ENCODE peak calls at places on chromosomes 4 and X, in eight cellular contexts. One of them, this sample, is unnamed.

GRCh38 chr4:138348055-138348454 is 105.9 kb upstream of the SLC7A11 start:
- DNase-seq in AG08395: no peak
- DNase-seq in transverse colon: no peak
- DNase-seq in Daoy: peak
- DNase-seq in islet precursor cell: peak
- DNase-seq in fibroblast of pulmonary artery: no peak
- DNase-seq in stimulated activated naive CD8-positive, alpha-beta T cell treated with anti-CD3 and anti-CD28 coated beads, Interleukin-15, Interleukin-2, amounts not matched to agents 100 U/mL and 50 U/mL, for 24 hours: no peak
- DNase-seq in cardiac fibroblast: peak
- DNase-seq in this sample: no peak

GRCh38 chr4:142353149-142353738 is 492.9 kb downstream of the INPP4B start:
- DNase-seq in stimulated activated naive CD8-positive, alpha-beta T cell treated with anti-CD3 and anti-CD28 coated beads, Interleukin-15, Interleukin-2, amounts not matched to agents 100 U/mL and 50 U/mL, for 24 hours: no peak
- DNase-seq in fibroblast of pulmonary artery: peak
- DNase-seq in Daoy: peak
- DNase-seq in cardiac fibroblast: peak
- DNase-seq in islet precursor cell: no peak
- DNase-seq in transverse colon: no peak
- DNase-seq in AG08395: peak
- DNase-seq in this sample: no peak

GRCh38 chr4:74006009-74006476 is 7.6 kb upstream of the CXCL5 start:
- DNase-seq in AG08395: peak
- DNase-seq in fibroblast of pulmonary artery: peak
- DNase-seq in Daoy: no peak
- DNase-seq in stimulated activated naive CD8-positive, alpha-beta T cell treated with anti-CD3 and anti-CD28 coated beads, Interleukin-15, Interleukin-2, amounts not matched to agents 100 U/mL and 50 U/mL, for 24 hours: no peak
- DNase-seq in islet precursor cell: no peak
- DNase-seq in transverse colon: no peak
- DNase-seq in cardiac fibroblast: peak
- DNase-seq in this sample: no peak

GRCh38 chr4:95693594-95693993 is 144.8 kb upstream of the UNC5C start:
- DNase-seq in fibroblast of pulmonary artery: peak
- DNase-seq in cardiac fibroblast: peak
- DNase-seq in islet precursor cell: no peak
- DNase-seq in stimulated activated naive CD8-positive, alpha-beta T cell treated with anti-CD3 and anti-CD28 coated beads, Interleukin-15, Interleukin-2, amounts not matched to agents 100 U/mL and 50 U/mL, for 24 hours: no peak
- DNase-seq in AG08395: no peak
- DNase-seq in transverse colon: no peak
- DNase-seq in Daoy: no peak
- DNase-seq in this sample: no peak

GRCh38 chr4:147157860-147158701 is 212.4 kb upstream of the TTC29 start:
- DNase-seq in transverse colon: peak
- DNase-seq in fibroblast of pulmonary artery: peak
- DNase-seq in AG08395: peak
- DNase-seq in stimulated activated naive CD8-positive, alpha-beta T cell treated with anti-CD3 and anti-CD28 coated beads, Interleukin-15, Interleukin-2, amounts not matched to agents 100 U/mL and 50 U/mL, for 24 hours: no peak
- DNase-seq in cardiac fibroblast: peak
- DNase-seq in islet precursor cell: peak
- DNase-seq in Daoy: no peak
- DNase-seq in this sample: no peak

GRCh38 chr4:6992728-6993655 is 50.2 kb upstream of the TADA2B start:
- DNase-seq in transverse colon: no peak
- DNase-seq in stimulated activated naive CD8-positive, alpha-beta T cell treated with anti-CD3 and anti-CD28 coated beads, Interleukin-15, Interleukin-2, amounts not matched to agents 100 U/mL and 50 U/mL, for 24 hours: no peak
- DNase-seq in islet precursor cell: no peak
- DNase-seq in fibroblast of pulmonary artery: no peak
- DNase-seq in AG08395: no peak
- DNase-seq in cardiac fibroblast: no peak
- DNase-seq in Daoy: peak
- DNase-seq in this sample: no peak

GRCh38 chrX:152733261-152733975 is at the start of the genes CSAG1 and MAGEA12:
- DNase-seq in cardiac fibroblast: no peak
- DNase-seq in AG08395: no peak
- DNase-seq in islet precursor cell: no peak
- DNase-seq in transverse colon: no peak
- DNase-seq in fibroblast of pulmonary artery: no peak
- DNase-seq in Daoy: peak
- DNase-seq in stimulated activated naive CD8-positive, alpha-beta T cell treated with anti-CD3 and anti-CD28 coated beads, Interleukin-15, Interleukin-2, amounts not matched to agents 100 U/mL and 50 U/mL, for 24 hours: no peak
- DNase-seq in this sample: no peak

GRCh38 chrX:110143454-110144210 is 140.7 kb downstream of the TMEM164 start:
- DNase-seq in AG08395: no peak
- DNase-seq in fibroblast of pulmonary artery: no peak
- DNase-seq in Daoy: no peak
- DNase-seq in transverse colon: no peak
- DNase-seq in islet precursor cell: no peak
- DNase-seq in cardiac fibroblast: no peak
- DNase-seq in stimulated activated naive CD8-positive, alpha-beta T cell treated with anti-CD3 and anti-CD28 coated beads, Interleukin-15, Interleukin-2, amounts not matched to agents 100 U/mL and 50 U/mL, for 24 hours: no peak
- DNase-seq in this sample: no peak

GRCh38 chr4:93731448-93731847 is 97.1 kb upstream of the ATOH1 start:
- DNase-seq in stimulated activated naive CD8-positive, alpha-beta T cell treated with anti-CD3 and anti-CD28 coated beads, Interleukin-15, Interleukin-2, amounts not matched to agents 100 U/mL and 50 U/mL, for 24 hours: no peak
- DNase-seq in Daoy: peak
- DNase-seq in fibroblast of pulmonary artery: no peak
- DNase-seq in islet precursor cell: peak
- DNase-seq in transverse colon: no peak
- DNase-seq in AG08395: no peak
- DNase-seq in cardiac fibroblast: no peak
- DNase-seq in this sample: no peak

GRCh38 chr4:164438321-164438720 is 315.6 kb upstream of the SMIM31 start:
- DNase-seq in fibroblast of pulmonary artery: peak
- DNase-seq in stimulated activated naive CD8-positive, alpha-beta T cell treated with anti-CD3 and anti-CD28 coated beads, Interleukin-15, Interleukin-2, amounts not matched to agents 100 U/mL and 50 U/mL, for 24 hours: no peak
- DNase-seq in islet precursor cell: peak
- DNase-seq in Daoy: peak
- DNase-seq in transverse colon: no peak
- DNase-seq in AG08395: no peak
- DNase-seq in cardiac fibroblast: no peak
- DNase-seq in this sample: no peak

GRCh38 chr4:182201871-182202270 is 41.3 kb upstream of the TENM3 start:
- DNase-seq in fibroblast of pulmonary artery: no peak
- DNase-seq in cardiac fibroblast: no peak
- DNase-seq in Daoy: no peak
- DNase-seq in islet precursor cell: no peak
- DNase-seq in stimulated activated naive CD8-positive, alpha-beta T cell treated with anti-CD3 and anti-CD28 coated beads, Interleukin-15, Interleukin-2, amounts not matched to agents 100 U/mL and 50 U/mL, for 24 hours: no peak
- DNase-seq in transverse colon: no peak
- DNase-seq in AG08395: no peak
- DNase-seq in this sample: no peak

GRCh38 chr4:53804719-53805118 is 213.4 kb upstream of the LNX1 start:
- DNase-seq in fibroblast of pulmonary artery: peak
- DNase-seq in cardiac fibroblast: peak
- DNase-seq in transverse colon: peak
- DNase-seq in Daoy: peak
- DNase-seq in stimulated activated naive CD8-positive, alpha-beta T cell treated with anti-CD3 and anti-CD28 coated beads, Interleukin-15, Interleukin-2, amounts not matched to agents 100 U/mL and 50 U/mL, for 24 hours: peak
- DNase-seq in AG08395: no peak
- DNase-seq in islet precursor cell: peak
- DNase-seq in this sample: peak

GRCh38 chrX:30888526-30889146 is 418 bp downstream of the TAB3 start:
- DNase-seq in fibroblast of pulmonary artery: no peak
- DNase-seq in AG08395: peak
- DNase-seq in cardiac fibroblast: peak
- DNase-seq in Daoy: peak
- DNase-seq in transverse colon: peak
- DNase-seq in islet precursor cell: no peak
- DNase-seq in stimulated activated naive CD8-positive, alpha-beta T cell treated with anti-CD3 and anti-CD28 coated beads, Interleukin-15, Interleukin-2, amounts not matched to agents 100 U/mL and 50 U/mL, for 24 hours: no peak
- DNase-seq in this sample: peak

GRCh38 chr4:10106421-10107039 is 10.1 kb downstream of the WDR1 start:
- DNase-seq in AG08395: peak
- DNase-seq in fibroblast of pulmonary artery: peak
- DNase-seq in islet precursor cell: peak
- DNase-seq in stimulated activated naive CD8-positive, alpha-beta T cell treated with anti-CD3 and anti-CD28 coated beads, Interleukin-15, Interleukin-2, amounts not matched to agents 100 U/mL and 50 U/mL, for 24 hours: peak
- DNase-seq in cardiac fibroblast: peak
- DNase-seq in transverse colon: peak
- DNase-seq in Daoy: peak
- DNase-seq in this sample: peak

GRCh38 chr4:155780773-155781172 is 22.0 kb downstream of the GUCY1B1 start:
- DNase-seq in islet precursor cell: no peak
- DNase-seq in stimulated activated naive CD8-positive, alpha-beta T cell treated with anti-CD3 and anti-CD28 coated beads, Interleukin-15, Interleukin-2, amounts not matched to agents 100 U/mL and 50 U/mL, for 24 hours: no peak
- DNase-seq in transverse colon: no peak
- DNase-seq in AG08395: peak
- DNase-seq in cardiac fibroblast: peak
- DNase-seq in fibroblast of pulmonary artery: no peak
- DNase-seq in Daoy: no peak
- DNase-seq in this sample: no peak

GRCh38 chrX:153441981-153442380 is 3.9 kb downstream of the TREX2 start:
- DNase-seq in stimulated activated naive CD8-positive, alpha-beta T cell treated with anti-CD3 and anti-CD28 coated beads, Interleukin-15, Interleukin-2, amounts not matched to agents 100 U/mL and 50 U/mL, for 24 hours: no peak
- DNase-seq in islet precursor cell: no peak
- DNase-seq in transverse colon: no peak
- DNase-seq in cardiac fibroblast: no peak
- DNase-seq in AG08395: no peak
- DNase-seq in fibroblast of pulmonary artery: no peak
- DNase-seq in Daoy: no peak
- DNase-seq in this sample: no peak

GRCh38 chr4:145786261-145786660 is 106.3 kb downstream of the C4orf51 start:
- DNase-seq in islet precursor cell: no peak
- DNase-seq in stimulated activated naive CD8-positive, alpha-beta T cell treated with anti-CD3 and anti-CD28 coated beads, Interleukin-15, Interleukin-2, amounts not matched to agents 100 U/mL and 50 U/mL, for 24 hours: no peak
- DNase-seq in AG08395: no peak
- DNase-seq in fibroblast of pulmonary artery: no peak
- DNase-seq in Daoy: no peak
- DNase-seq in cardiac fibroblast: no peak
- DNase-seq in transverse colon: no peak
- DNase-seq in this sample: no peak

This sample was measured in activated CD4-positive, alpha-beta memory T cell treated with anti-CD3 and anti-CD28 coated beads for 36 hours.